ENCODE peak calls at places on chromosomes 1 and 21, in seven cellular contexts. F is AG08396, L is GM12892, O is GM13977, A is GF-D8, W is NCI-H1105 treated with DMSO at 0.1 percent for 48 hours, C is transverse colon. K is an unnamed sample.

GRCh38 chr1:170807432-170807831 is 127.9 kb upstream of the MROH9 start:
- DNase-seq in A (no peak), O (no peak), F (peak), L (no peak), W (no peak), C (no peak), K (no peak)

GRCh38 chr1:24018611-24019580 is 38.8 kb upstream of the SRSF10 start:
- DNase-seq in L (no peak), F (peak), C (peak), A (no peak), W (peak), O (no peak), K (peak)

GRCh38 chr1:202661136-202661845 is 49.0 kb downstream of the SYT2 start:
- DNase-seq in L (no peak), W (no peak), O (no peak), F (no peak), C (no peak), A (no peak), K (no peak)

GRCh38 chr1:207847116-207847515 is 63.8 kb downstream of the CD34 start:
- DNase-seq in W (no peak), L (no peak), A (no peak), C (no peak), F (no peak), O (no peak), K (no peak)

GRCh38 chr1:9824702-9825089 is 931 bp upstream of the CLSTN1 start:
- DNase-seq in W (no peak), F (no peak), A (no peak), L (no peak), C (no peak), O (no peak), K (no peak)

GRCh38 chr1:229397762-229398161 is 36.1 kb downstream of the ACTA1 start:
- DNase-seq in F (no peak), W (no peak), O (no peak), L (no peak), A (no peak), C (no peak), K (no peak)

GRCh38 chr21:46158666-46159300 is 3.4 kb upstream of the FTCD start:
- DNase-seq in C (no peak), W (no peak), O (no peak), A (no peak), L (no peak), F (no peak), K (no peak)

GRCh38 chr21:44455524-44456206 is 355 bp downstream of the LRRC3 start:
- DNase-seq in L (peak), O (peak), F (peak), C (peak), W (peak), A (no peak), K (peak)

GRCh38 chr1:155648207-155649147 is 38.5 kb downstream of the MSTO1 start:
- DNase-seq in O (no peak), L (no peak), F (peak), A (peak), C (no peak), W (no peak), K (peak)

GRCh38 chr1:222009105-222009730 is 267.3 kb upstream of the DUSP10 start:
- DNase-seq in F (no peak), O (peak), L (no peak), A (no peak), W (no peak), C (no peak), K (no peak)

GRCh38 chr1:112386786-112387346 is 9.1 kb upstream of the CTTNBP2NL start:
- DNase-seq in L (no peak), O (no peak), W (no peak), C (no peak), A (no peak), F (no peak), K (no peak)

GRCh38 chr1:170596701-170597100 is 64.7 kb downstream of the GORAB start:
- DNase-seq in L (no peak), A (no peak), O (no peak), F (no peak), W (no peak), C (no peak), K (no peak)

GRCh38 chr21:45379901-45380330 is 25.0 kb upstream of the COL18A1 start:
- DNase-seq in A (no peak), W (no peak), F (no peak), O (no peak), L (no peak), C (no peak), K (no peak)

GRCh38 chr1:39501666-39502065 is 10.2 kb downstream of the BMP8A start:
- DNase-seq in O (no peak), W (no peak), C (no peak), L (no peak), F (peak), A (no peak), K (no peak)

GRCh38 chr1:182163821-182164223 is 102.3 kb upstream of the ZNF648 start:
- DNase-seq in O (no peak), W (no peak), L (no peak), A (no peak), F (peak), C (peak), K (no peak)

GRCh38 chr1:2237773-2238172 is 9.7 kb downstream of the SKI start:
- DNase-seq in A (no peak), O (no peak), W (no peak), C (no peak), L (no peak), F (no peak), K (no peak)

GRCh38 chr1:214280386-214281029 is 451 bp upstream of the SMYD2 start:
- DNase-seq in A (no peak), O (no peak), L (peak), C (peak), F (peak), W (peak), K (peak)

GRCh38 chr1:37325509-37326437 is 148.6 kb upstream of the ZC3H12A start:
- DNase-seq in O (no peak), L (no peak), A (no peak), F (no peak), C (no peak), W (no peak), K (no peak)

GRCh38 chr1:242030071-242030470 is 31.2 kb upstream of the MAP1LC3C start:
- DNase-seq in C (no peak), A (no peak), L (no peak), O (no peak), F (no peak), W (no peak), K (no peak)

GRCh38 chr1:97190326-97190725 is 468.7 kb downstream of the PTBP2 start:
- DNase-seq in L (no peak), C (no peak), F (peak), A (no peak), W (no peak), O (no peak), K (no peak)

GRCh38 chr1:155272466-155273133 is 704 bp downstream of the CLK2 start:
- DNase-seq in F (peak), A (no peak), C (no peak), W (peak), O (no peak), L (no peak), K (no peak)

GRCh38 chr1:3032970-3033794 is 11.9 kb downstream of the ACTRT2 start:
- DNase-seq in L (no peak), C (no peak), W (no peak), O (no peak), F (no peak), A (no peak), K (no peak)

GRCh38 chr1:76668046-76668445 is 199.2 kb upstream of the ST6GALNAC5 start:
- DNase-seq in F (no peak), C (no peak), O (peak), W (no peak), A (no peak), L (peak), K (no peak)

GRCh38 chr21:15293251-15293650 is 228.5 kb upstream of the NRIP1 start:
- DNase-seq in W (no peak), L (no peak), A (no peak), O (no peak), C (no peak), F (peak), K (no peak)

K was measured in prostate gland.